ENCODE peak calls at places on chromosomes 7 and 10, in nine cellular contexts. J, I, Z, N, G, R, T, C and D are unnamed samples.

GRCh38 chr10:16436367-16436757 is 448 bp upstream of the PTER start:
- DNase-seq in J (peak), I (no peak), Z (no peak), N (no peak), G (peak), R (no peak), T (peak), C (no peak), D (no peak)

GRCh38 chr7:107179326-107180163 is 10.7 kb downstream of the HBP1 start:
- DNase-seq in J (no peak), I (no peak), Z (no peak), N (no peak), G (peak), R (no peak), T (peak), C (no peak), D (no peak)

GRCh38 chr7:65980478-65981250 is 1.3 kb downstream of the GUSB start:
- DNase-seq in J (peak), I (no peak), Z (no peak), N (peak), G (peak), R (no peak), T (no peak), C (no peak), D (peak)

GRCh38 chr7:5429253-5429856 is 5.7 kb upstream of the TNRC18 start:
- DNase-seq in J (peak), I (no peak), Z (peak), N (no peak), G (peak), R (no peak), T (peak), C (no peak), D (peak)

GRCh38 chr10:86123304-86123703 is 243.3 kb downstream of the GRID1 start:
- DNase-seq in J (no peak), I (no peak), Z (no peak), N (no peak), G (no peak), R (no peak), T (no peak), C (no peak), D (no peak)

GRCh38 chr7:159071260-159071659 is 73.4 kb downstream of the VIPR2 start:
- DNase-seq in J (no peak), I (no peak), Z (no peak), N (no peak), G (no peak), R (no peak), T (no peak), C (no peak), D (no peak)

GRCh38 chr10:124446830-124447740 is 2.8 kb downstream of the NKX1-2 start:
- DNase-seq in J (no peak), I (no peak), Z (no peak), N (no peak), G (no peak), R (no peak), T (no peak), C (peak), D (no peak)

GRCh38 chr10:129491123-129491734 is 24.2 kb downstream of the MGMT start:
- DNase-seq in J (no peak), I (no peak), Z (no peak), N (no peak), G (peak), R (no peak), T (peak), C (no peak), D (no peak)

GRCh38 chr10:18205098-18205834 is 65.0 kb downstream of the CACNB2 start:
- DNase-seq in J (no peak), I (no peak), Z (no peak), N (no peak), G (peak), R (no peak), T (no peak), C (no peak), D (no peak)

GRCh38 chr7:130875265-130875741 is 141.3 kb upstream of the KLF14 start:
- DNase-seq in J (no peak), I (peak), Z (peak), N (peak), G (peak), R (peak), T (peak), C (peak), D (no peak)

GRCh38 chr7:134571746-134572461 is 23.0 kb downstream of the AKR1B15 start:
- DNase-seq in J (no peak), I (no peak), Z (no peak), N (no peak), G (no peak), R (no peak), T (no peak), C (no peak), D (no peak)

GRCh38 chr10:69731698-69732097 is 70.0 kb upstream of the COL13A1 start:
- DNase-seq in J (no peak), I (no peak), Z (no peak), N (no peak), G (no peak), R (no peak), T (no peak), C (no peak), D (no peak)

GRCh38 chr10:22679608-22680007 is 34.8 kb downstream of the PIP4K2A start:
- DNase-seq in J (no peak), I (no peak), Z (no peak), N (no peak), G (no peak), R (no peak), T (no peak), C (no peak), D (no peak)

GRCh38 chr10:49369216-49370162 is 26.4 kb downstream of the DRGX start:
- DNase-seq in J (no peak), I (no peak), Z (no peak), N (no peak), G (peak), R (no peak), T (no peak), C (no peak), D (no peak)

GRCh38 chr7:131071786-131072504 is 255.7 kb upstream of the MKLN1 start:
- DNase-seq in J (peak), I (no peak), Z (no peak), N (no peak), G (peak), R (no peak), T (peak), C (no peak), D (peak)

GRCh38 chr7:22563115-22563514 is 63.1 kb upstream of the STEAP1B start:
- DNase-seq in J (peak), I (peak), Z (no peak), N (no peak), G (no peak), R (peak), T (no peak), C (peak), D (no peak)